ENCODE peak calls at places on chromosomes 16 and 17, in six cellular contexts. Q, I, M, O, S and V are unnamed samples.
A peak's percentile ranks its signal among the peaks of the same experiment; 100 is the strongest.

GRCh38 chr17:80811181-80812105 is 180.2 kb upstream of the CHMP6 start:
- DNase-seq in Q (no peak), I (no peak), M (no peak), O (no peak), S (no peak), V (no peak)

GRCh38 chr16:88784074-88784855 is 755 bp downstream of the PIEZO1 start:
- DNase-seq in Q (peak; percentile 72), I (peak; percentile 83), M (peak; percentile 65), O (peak; percentile 64), S (peak; percentile 71), V (peak; percentile 88)

GRCh38 chr16:66913081-66913480 is 5.6 kb downstream of the CDH16 start:
- DNase-seq in Q (no peak), I (no peak), M (no peak), O (no peak), S (no peak), V (no peak)

GRCh38 chr17:35775039-35775438 is 14.4 kb downstream of the C17orf50 start:
- DNase-seq in Q (no peak), I (no peak), M (no peak), O (no peak), S (no peak), V (no peak)

GRCh38 chr17:33328129-33328528 is 35.0 kb upstream of the ASIC2 start:
- DNase-seq in Q (no peak), I (no peak), M (no peak), O (no peak), S (no peak), V (peak; percentile 4)

GRCh38 chr17:32549559-32549958 is 62.8 kb downstream of the CDK5R1 start:
- DNase-seq in Q (no peak), I (no peak), M (no peak), O (no peak), S (no peak), V (no peak)

GRCh38 chr17:36464765-36465088 is 21.8 kb upstream of the ZNHIT3 start:
- DNase-seq in Q (no peak), I (no peak), M (no peak), O (no peak), S (no peak), V (no peak)

GRCh38 chr16:83356266-83356665 is 451.5 kb upstream of the HSBP1 start:
- DNase-seq in Q (peak; percentile 61), I (peak; percentile 47), M (peak; percentile 70), O (no peak), S (peak; percentile 57), V (peak; percentile 63)

GRCh38 chr16:71303938-71304337 is 14.7 kb upstream of the CMTR2 start:
- DNase-seq in Q (no peak), I (no peak), M (no peak), O (no peak), S (no peak), V (no peak)

GRCh38 chr16:20906225-20906870 is 5.8 kb downstream of the LYRM1 start:
- DNase-seq in Q (peak; percentile 88), I (no peak), M (peak; percentile 71), O (no peak), S (no peak), V (peak; percentile 87)

GRCh38 chr16:20903889-20904506 is 3.4 kb downstream of the LYRM1 start:
- DNase-seq in Q (no peak), I (no peak), M (no peak), O (no peak), S (no peak), V (no peak)

GRCh38 chr16:20903116-20903888 is 2.7 kb downstream of the LYRM1 start:
- DNase-seq in Q (no peak), I (no peak), M (peak; percentile 43), O (no peak), S (no peak), V (peak; percentile 64)

GRCh38 chr16:20905576-20905975 is 5.0 kb downstream of the LYRM1 start:
- DNase-seq in Q (no peak), I (no peak), M (peak; percentile 43), O (no peak), S (no peak), V (peak; percentile 36)

DNA sequence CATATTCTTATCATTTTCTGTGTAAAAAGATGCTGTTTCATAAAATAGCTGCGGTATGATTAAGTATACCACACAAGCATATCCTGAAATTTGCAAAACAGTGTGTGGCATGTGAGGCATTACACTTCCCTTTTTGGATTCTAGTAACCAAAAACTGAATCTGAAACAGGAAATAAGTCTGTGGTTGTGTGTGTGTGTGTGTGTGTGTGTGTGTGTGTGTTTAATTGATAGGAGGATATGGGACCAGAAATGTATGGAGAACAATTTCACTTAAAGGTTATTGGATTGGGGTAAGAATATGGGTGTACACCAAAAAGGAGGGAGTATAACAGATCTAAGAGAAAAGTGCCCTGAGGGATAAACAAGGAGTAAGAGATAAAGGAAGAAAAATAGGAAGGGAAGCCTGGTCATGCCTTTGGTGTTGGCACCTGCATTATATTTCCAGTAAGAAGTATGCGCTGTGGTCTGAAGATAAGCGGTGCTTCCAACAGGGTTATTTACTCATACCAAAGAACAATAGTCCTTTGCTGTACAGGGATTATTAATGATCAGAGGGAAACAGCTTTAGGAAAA is 4.0 kb downstream of the LYRM1 start:
- DNase-seq in Q (peak; percentile 86), I (no peak), M (peak; percentile 97), O (no peak), S (peak; percentile 21), V (peak; percentile 82)
- H3K4me3 ChIP-seq in Q (no peak overlapping the region), I (no peak overlapping the region), M (peak overlapping the region; percentile 27), O (no peak overlapping the region), S (no peak overlapping the region), V (no peak overlapping the region)

GRCh38 chr16:30434852-30435251 is 5.0 kb upstream of the DCTPP1 start:
- DNase-seq in Q (no peak), I (no peak), M (no peak), O (no peak), S (no peak), V (no peak)

GRCh38 chr16:30429678-30430427 is at the start of gene DCTPP1:
- DNase-seq in Q (peak; percentile 98), I (peak; percentile 98), M (peak; percentile 97), O (peak; percentile 96), S (peak; percentile 97), V (peak; percentile 98)

GRCh38 chr16:30429418-30429677 is 482 bp downstream of the DCTPP1 start:
- DNase-seq in Q (no peak), I (no peak), M (no peak), O (no peak), S (no peak), V (no peak)

GRCh38 chr16:30428055-30428454 is 1.8 kb downstream of the DCTPP1 start:
- DNase-seq in Q (no peak), I (no peak), M (no peak), O (no peak), S (no peak), V (no peak)

GRCh38 chr16:30430428-30430970 is 669 bp upstream of the DCTPP1 start:
- DNase-seq in Q (no peak), I (peak; percentile 13), M (no peak), O (no peak), S (no peak), V (no peak)
- TF ChIP-seq CTCF in Q (no peak), I (no peak), M (no peak), O (no peak), S (no peak), V (no peak)

GRCh38 chr17:76700627-76701470 is 9.9 kb downstream of the MXRA7 start:
- DNase-seq in Q (peak; percentile 81), I (no peak), M (peak; percentile 37), O (no peak), S (peak; percentile 53), V (peak; percentile 89)

GRCh38 chr17:76702941-76703637 is 7.7 kb downstream of the MXRA7 start:
- DNase-seq in Q (no peak), I (no peak), M (no peak), O (no peak), S (no peak), V (no peak)

GRCh38 chr17:76697702-76698465 is 12.9 kb downstream of the MXRA7 start:
- DNase-seq in Q (peak; percentile 54), I (no peak), M (no peak), O (no peak), S (no peak), V (peak; percentile 79)

GRCh38 chr17:76701471-76701967 is 9.2 kb downstream of the MXRA7 start:
- DNase-seq in Q (no peak), I (no peak), M (no peak), O (no peak), S (no peak), V (no peak)

DNA sequence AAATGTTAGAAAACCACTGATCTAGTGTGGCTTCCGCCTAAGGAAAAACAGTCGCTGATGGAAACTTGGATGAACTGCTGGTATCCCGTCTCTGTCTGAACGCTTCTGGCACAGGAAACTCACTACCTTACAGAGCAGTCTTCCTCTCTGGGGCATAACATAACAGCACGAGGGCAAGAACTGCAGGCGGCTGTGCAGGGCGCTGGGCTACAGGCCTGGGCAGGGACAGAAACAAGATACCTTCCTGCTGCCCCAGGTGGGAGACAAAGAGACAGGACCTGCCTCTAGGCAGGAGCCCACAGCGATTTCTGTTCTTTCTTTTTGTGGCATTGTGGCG is 10.5 kb downstream of the MXRA7 start:
- DNase-seq in Q (no peak), I (no peak), M (no peak), O (no peak), S (no peak), V (no peak)
- H3K4me3 ChIP-seq in Q (no peak overlapping the region), I (no peak overlapping the region), M (no peak overlapping the region), O (no peak overlapping the region), S (no peak overlapping the region), V (no peak overlapping the region)

GRCh38 chr16:9050102-9050830 is 41.2 kb upstream of the HAPSTR1 start:
- DNase-seq in Q (no peak), I (no peak), M (no peak), O (no peak), S (no peak), V (no peak)
- TF ChIP-seq CTCF in Q (peak; percentile 63), I (peak; percentile 48), M (peak; percentile 47), O (no peak), S (no peak), V (peak; percentile 60)

GRCh38 chr16:1532771-1533170 is 695 bp upstream of the TMEM204 start:
- DNase-seq in Q (no peak), I (no peak), M (no peak), O (no peak), S (no peak), V (no peak)
- H3K4me3 ChIP-seq in Q (no peak overlapping the region), I (no peak overlapping the region), M (no peak overlapping the region), O (no peak overlapping the region), S (peak overlapping the region; percentile 2), V (no peak overlapping the region)

GRCh38 chr17:797236-797635 is 15.1 kb downstream of the MRM3 start:
- DNase-seq in Q (no peak), I (no peak), M (no peak), O (no peak), S (no peak), V (no peak)

GRCh38 chr17:796609-797008 is 14.5 kb downstream of the MRM3 start:
- DNase-seq in Q (no peak), I (no peak), M (no peak), O (no peak), S (no peak), V (no peak)

GRCh38 chr17:795276-795675 is 13.1 kb downstream of the MRM3 start:
- DNase-seq in Q (no peak), I (no peak), M (no peak), O (no peak), S (no peak), V (no peak)

GRCh38 chr17:795721-796120 is 13.6 kb downstream of the MRM3 start:
- DNase-seq in Q (no peak), I (no peak), M (no peak), O (no peak), S (no peak), V (no peak)

GRCh38 chr17:794876-795275 is 12.7 kb downstream of the MRM3 start:
- DNase-seq in Q (peak; percentile 75), I (peak; percentile 87), M (peak; percentile 85), O (peak; percentile 95), S (peak; percentile 89), V (peak; percentile 81)
- TF ChIP-seq CTCF in Q (peak; percentile 78), I (peak; percentile 92), M (peak; percentile 79), O (peak; percentile 75), S (peak; percentile 67), V (peak; percentile 78)

GRCh38 chr17:78793968-78794367 is 11.9 kb upstream of the CYTH1 start:
- DNase-seq in Q (no peak), I (no peak), M (no peak), O (no peak), S (no peak), V (no peak)
- H3K4me3 ChIP-seq in Q (no peak overlapping the region), I (no peak overlapping the region), M (no peak overlapping the region), O (no peak overlapping the region), S (no peak overlapping the region), V (no peak overlapping the region)